ENCODE peak calls at places on chromosomes 12 and 14, in seven cellular contexts. T is tibial nerve, K is ovary, X is uterus, U is psoas muscle, E is kidney, O is cardiac muscle cell. M is an unnamed sample. For H3K36me3, the result is how much of the 10 kb centered on the place peaks cover.

GRCh38 chr12:51997156-51997555 is 9.6 kb upstream of the TAMALIN start:
- DNase-seq in U (no peak), K (no peak), E (no peak), X (no peak), T (no peak), O (no peak), M (no peak)

GRCh38 chr14:61184117-61184516 is 97.0 kb downstream of the TMEM30B start:
- DNase-seq in X (no peak), O (peak), E (no peak), U (no peak), T (no peak), K (no peak), M (no peak)

GRCh38 chr12:123966596-123966995 is 6.0 kb downstream of the CCDC92 start:
- DNase-seq in T (no peak), E (no peak), O (peak), X (no peak), U (no peak), K (no peak), M (no peak)

GRCh38 chr12:93221841-93222240 is 155.9 kb upstream of the NUDT4 start:
- DNase-seq in T (no peak), X (no peak), U (no peak), K (no peak), E (no peak), O (no peak), M (no peak)

GRCh38 chr14:98931911-98932310 is 340.1 kb downstream of the BCL11B start:
- DNase-seq in U (no peak), T (no peak), K (no peak), O (no peak), X (no peak), E (no peak), M (no peak)

GRCh38 chr14:36271939-36272907 is 48.2 kb downstream of the MBIP start:
- DNase-seq in E (no peak), K (peak), T (no peak), U (no peak), O (peak), X (no peak), M (no peak)

GRCh38 chr14:36281309-36281708 is 39.1 kb downstream of the MBIP start:
- DNase-seq in O (peak), K (no peak), U (no peak), E (no peak), X (no peak), T (no peak), M (no peak)

GRCh38 chr14:36515896-36516718 is 3.9 kb downstream of the NKX2-1 start:
- DNase-seq in E (no peak), K (no peak), O (no peak), X (no peak), T (no peak), U (no peak), M (no peak)

GRCh38 chr12:95949801-95950206 is 6.7 kb downstream of the AMDHD1 start:
- DNase-seq in K (no peak), O (no peak), X (no peak), T (no peak), E (no peak), U (no peak), M (peak)

GRCh38 chr12:129241852-129242251 is 388.6 kb downstream of the GLT1D1 start:
- DNase-seq in X (no peak), O (no peak), E (no peak), T (no peak), U (no peak), K (no peak), M (no peak)

GRCh38 chr12:67927815-67928214 is 61.4 kb upstream of the IFNG-AS1 start:
- DNase-seq in U (no peak), K (no peak), T (no peak), O (no peak), X (no peak), E (no peak), M (no peak)

GRCh38 chr12:28710882-28711281 is 438.2 kb upstream of the FAR2 start:
- DNase-seq in O (peak), K (no peak), E (no peak), U (no peak), X (no peak), T (no peak), M (no peak)

GRCh38 chr12:128388461-128388921 is 121.5 kb downstream of the TMEM132C start:
- DNase-seq in K (peak), T (no peak), E (no peak), U (peak), O (peak), X (peak), M (no peak)

GRCh38 chr14:100633406-100633805 is 46.2 kb upstream of the BEGAIN start:
- DNase-seq in O (no peak), X (no peak), T (no peak), E (no peak), U (no peak), K (no peak), M (no peak)

GRCh38 chr12:6961278-6961694 is 9.2 kb downstream of the PHB2 start:
- DNase-seq in E (peak), O (peak), K (peak), U (peak), T (no peak), X (peak), M (no peak)

GRCh38 chr12:68279227-68280054 is 26.0 kb upstream of the IL22 start:
- DNase-seq in O (peak), X (no peak), U (no peak), T (no peak), E (no peak), K (no peak), M (no peak)

GRCh38 chr14:66117600-66117999 is 368.6 kb upstream of the CCDC196 start:
- DNase-seq in U (no peak), K (no peak), X (no peak), O (peak), E (no peak), T (no peak), M (no peak)

GRCh38 chr14:53599221-53599945 is 357.2 kb downstream of the BMP4 start:
- DNase-seq in U (no peak), X (no peak), E (no peak), K (no peak), O (no peak), T (no peak), M (no peak)

GRCh38 chr12:96294831-96295230 is 100.7 kb downstream of the ELK3 start:
- DNase-seq in X (no peak), O (peak), U (no peak), E (no peak), T (no peak), K (no peak), M (no peak)

GRCh38 chr12:41277019-41277770 is 89.1 kb downstream of the PDZRN4 start:
- DNase-seq in X (no peak), O (peak), T (no peak), K (no peak), U (no peak), E (no peak), M (peak)

GRCh38 chr12:7628401-7628961 is 37.2 kb downstream of the APOBEC1 start:
- DNase-seq in T (no peak), U (peak), E (no peak), K (no peak), X (no peak), O (no peak), M (no peak)

GRCh38 chr14:90556050-90556477 is 159.2 kb downstream of the CALM1 start:
- DNase-seq in K (peak), T (no peak), X (no peak), O (no peak), U (peak), E (peak), M (no peak)

GRCh38 chr12:118866346-118866745 is 115.0 kb upstream of the SRRM4 start:
- DNase-seq in T (no peak), U (no peak), O (no peak), X (no peak), E (no peak), K (no peak), M (no peak)

GRCh38 chr12:121061831-121062230 is 22.8 kb upstream of the OASL start:
- DNase-seq in K (no peak), T (no peak), U (no peak), X (no peak), E (no peak), O (peak), M (no peak)

GRCh38 chr12:127780881-127781280 is 486.1 kb upstream of the TMEM132C start:
- DNase-seq in U (no peak), X (no peak), E (no peak), K (no peak), T (no peak), O (no peak), M (no peak)

GRCh38 chr14:53890611-53891091 is 66.0 kb downstream of the BMP4 start:
- DNase-seq in O (no peak), T (no peak), U (no peak), E (no peak), X (no peak), K (no peak), M (no peak)

GRCh38 chr12:104956870-104957301 is 1.2 kb downstream of the SLC41A2 start:
- DNase-seq in X (no peak), U (no peak), K (no peak), E (no peak), O (peak), T (no peak), M (no peak)

GRCh38 chr12:2332266-2332665 is 279.5 kb downstream of the CACNA1C start:
- DNase-seq in K (no peak), E (no peak), O (peak), U (no peak), T (no peak), X (no peak), M (no peak)

DNA sequence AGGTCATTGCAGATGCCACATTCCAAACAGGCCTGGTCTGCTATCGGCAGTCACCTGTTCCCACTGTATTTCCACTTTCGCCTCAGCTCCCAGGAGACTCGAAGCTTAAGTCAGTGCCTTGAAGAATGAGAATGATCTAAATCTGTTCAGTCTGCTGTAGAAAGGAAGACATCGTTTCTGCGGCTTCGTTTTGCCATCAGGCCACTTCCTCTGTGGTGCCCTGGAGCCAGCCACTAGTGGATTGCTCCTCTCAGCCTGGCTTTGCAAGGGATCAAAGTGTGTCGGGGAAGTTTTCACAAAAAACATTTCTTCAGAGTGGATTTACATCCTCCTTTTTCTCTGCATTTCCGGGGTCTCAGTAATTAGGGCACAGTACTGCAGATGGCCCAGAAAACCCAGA is 66.7 kb downstream of the AACS start:
- DNase-seq in U (no peak), X (no peak), T (no peak), O (no peak), E (no peak), K (no peak), M (no peak)
- H3K36me3 ChIP-seq in U (under half), X (under half), T (under half), O (under half), E (under half), K (under half), M (under half)

DNA sequence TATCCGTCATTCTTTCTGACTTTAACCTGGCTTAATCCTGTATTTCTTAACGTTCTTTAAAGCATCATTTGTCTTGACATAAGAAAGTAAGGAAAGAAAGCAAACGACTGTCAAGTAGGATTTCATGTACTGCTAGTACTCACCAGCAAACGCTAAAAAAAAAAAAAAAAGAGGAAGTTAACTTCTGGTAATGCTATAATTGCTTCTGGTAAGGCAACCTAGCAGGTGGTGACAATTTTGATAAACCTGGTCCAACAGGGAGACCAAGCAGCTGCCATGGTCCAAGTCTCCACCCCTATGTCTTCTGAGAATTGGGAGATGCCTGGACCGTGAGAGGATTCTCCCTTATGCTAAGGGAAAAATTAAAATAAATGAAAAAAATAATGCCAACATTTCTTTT is 306.6 kb downstream of the DAD1 start:
- DNase-seq in X (no peak), O (no peak), K (no peak), T (no peak), E (no peak), U (no peak), M (no peak)
- TF ChIP-seq CTCF in X (no peak), O (no peak), K (no peak), T (no peak), E (no peak), U (no peak), M (no peak)

GRCh38 chr12:57213763-57214397 is 2.7 kb upstream of the NXPH4 start:
- DNase-seq in X (no peak), T (no peak), E (no peak), O (no peak), K (no peak), U (no peak), M (no peak)
- H3K36me3 ChIP-seq in X (under half), T (under half), E (under half), O (under half), K (under half), U (under half), M (under half)

DNA sequence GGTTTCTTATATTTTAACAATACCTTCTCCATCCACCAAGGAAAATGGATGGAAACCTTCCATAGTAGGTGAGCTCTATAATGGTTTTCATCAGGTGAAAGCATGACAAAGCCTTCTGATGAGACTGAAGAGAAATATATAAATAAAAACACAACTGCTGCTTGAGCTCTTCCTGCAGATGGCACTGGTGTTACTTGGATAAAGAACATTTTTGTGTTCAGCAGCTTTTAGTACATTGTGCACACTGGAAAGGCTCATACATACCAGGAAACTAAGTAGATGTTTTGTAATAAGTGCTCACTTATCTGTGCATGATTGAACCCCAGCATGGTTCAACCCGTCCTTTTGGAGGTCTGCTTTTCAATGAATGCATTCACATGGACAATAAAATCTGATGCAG is 357.3 kb upstream of the MIS18BP1 start:
- DNase-seq in X (no peak), E (no peak), T (no peak), U (no peak), O (no peak), K (no peak), M (peak)
- TF ChIP-seq CTCF in X (no peak), E (peak), T (no peak), U (no peak), O (no peak), K (no peak), M (peak)

M was measured in WERI-Rb-1.